ENCODE peak calls at places on chromosomes 7 and 10, in five cellular contexts. H, F, C, S and I are unnamed samples.

GRCh38 chr7:139675127-139676110 is 102.4 kb downstream of the HIPK2 start:
- DNase-seq in H (no peak), F (no peak), C (no peak), S (peak), I (no peak)

GRCh38 chr10:126009590-126009989 is 113.2 kb downstream of the FANK1 start:
- DNase-seq in H (no peak), F (no peak), C (no peak), S (no peak), I (no peak)

GRCh38 chr7:100119075-100119700 is at the start of the genes CNPY4 and TAF6:
- DNase-seq in H (peak), F (peak), C (peak), S (peak), I (peak)

GRCh38 chr7:95620631-95621030 is 24.3 kb upstream of the PDK4 start:
- DNase-seq in H (no peak), F (no peak), C (no peak), S (no peak), I (no peak)

GRCh38 chr10:12556057-12556456 is 206.7 kb downstream of the CAMK1D start:
- DNase-seq in H (no peak), F (no peak), C (no peak), S (no peak), I (no peak)

GRCh38 chr7:44712012-44712411 is 36.6 kb upstream of the ZMIZ2 start:
- DNase-seq in H (no peak), F (no peak), C (no peak), S (no peak), I (no peak)

GRCh38 chr10:404341-404740 is 269.1 kb downstream of the ZMYND11 start:
- DNase-seq in H (no peak), F (no peak), C (no peak), S (peak), I (no peak)

GRCh38 chr7:117764031-117764430 is 109.2 kb downstream of the CTTNBP2 start:
- DNase-seq in H (no peak), F (no peak), C (no peak), S (no peak), I (no peak)

GRCh38 chr10:71285180-71285545 is 33.9 kb upstream of the SLC29A3 start:
- DNase-seq in H (peak), F (no peak), C (peak), S (peak), I (no peak)

GRCh38 chr10:51806079-51806835 is 106.9 kb upstream of the CSTF2T start:
- DNase-seq in H (no peak), F (no peak), C (no peak), S (no peak), I (no peak)

GRCh38 chr7:129412501-129412900 is 21.7 kb upstream of the STRIP2 start:
- DNase-seq in H (no peak), F (no peak), C (no peak), S (no peak), I (no peak)

GRCh38 chr7:116806046-116806944 is 56.1 kb upstream of the CAPZA2 start:
- DNase-seq in H (no peak), F (no peak), C (no peak), S (no peak), I (no peak)

GRCh38 chr7:108109216-108109908 is 20.8 kb downstream of the LAMB4 start:
- DNase-seq in H (peak), F (no peak), C (peak), S (peak), I (no peak)

GRCh38 chr7:47557986-47558670 is 23.8 kb downstream of the TNS3 start:
- DNase-seq in H (no peak), F (no peak), C (peak), S (no peak), I (peak)

GRCh38 chr10:83607959-83608745 is 531.2 kb upstream of the GHITM start:
- DNase-seq in H (no peak), F (no peak), C (no peak), S (no peak), I (no peak)

GRCh38 chr7:108406474-108406873 is 49.8 kb downstream of the NRCAM start:
- DNase-seq in H (no peak), F (no peak), C (no peak), S (peak), I (peak)

GRCh38 chr7:1151156-1151555 is 8.8 kb downstream of the ZFAND2A start:
- DNase-seq in H (no peak), F (no peak), C (no peak), S (no peak), I (no peak)

GRCh38 chr7:110922906-110923305 is 168.0 kb upstream of the LRRN3 start:
- DNase-seq in H (peak), F (no peak), C (peak), S (peak), I (peak)

GRCh38 chr7:80312139-80312661 is 177.6 kb downstream of the GNAI1 start:
- DNase-seq in H (peak), F (peak), C (peak), S (peak), I (peak)

GRCh38 chr7:158017226-158018060 is 570.2 kb downstream of the PTPRN2 start:
- DNase-seq in H (no peak), F (no peak), C (no peak), S (no peak), I (no peak)

GRCh38 chr7:41280491-41280890 is 422.4 kb downstream of the INHBA start:
- DNase-seq in H (no peak), F (no peak), C (no peak), S (no peak), I (peak)

GRCh38 chr7:78959471-78959870 is 494.0 kb downstream of the MAGI2 start:
- DNase-seq in H (peak), F (no peak), C (peak), S (peak), I (peak)

GRCh38 chr7:35991511-35992232 is 161.4 kb upstream of the EEPD1 start:
- DNase-seq in H (no peak), F (no peak), C (no peak), S (no peak), I (no peak)

GRCh38 chr7:121479466-121479865 is 83.4 kb upstream of the FAM3C start:
- DNase-seq in H (no peak), F (no peak), C (no peak), S (no peak), I (no peak)

GRCh38 chr10:12466701-12467100 is 117.4 kb downstream of the CAMK1D start:
- DNase-seq in H (peak), F (no peak), C (no peak), S (no peak), I (no peak)

GRCh38 chr7:100789055-100789454 is 38.3 kb downstream of the EPHB4 start:
- DNase-seq in H (no peak), F (no peak), C (no peak), S (no peak), I (no peak)

GRCh38 chr7:55502209-55502608 is 70.1 kb downstream of the VOPP1 start:
- DNase-seq in H (no peak), F (no peak), C (no peak), S (no peak), I (no peak)

GRCh38 chr10:79068562-79069324 is at the start of gene ZMIZ1:
- DNase-seq in H (peak), F (peak), C (peak), S (peak), I (peak)

GRCh38 chr10:99929360-99929759 is 80.4 kb downstream of the DNMBP start:
- DNase-seq in H (no peak), F (no peak), C (no peak), S (no peak), I (no peak)

GRCh38 chr7:138402749-138403148 is 57.3 kb upstream of the TRIM24 start:
- DNase-seq in H (no peak), F (no peak), C (no peak), S (no peak), I (no peak)

GRCh38 chr7:138982204-138982623 is 1.0 kb upstream of the KIAA1549 start:
- DNase-seq in H (peak), F (no peak), C (no peak), S (peak), I (no peak)

GRCh38 chr7:1368682-1369571 is 90.3 kb downstream of the MICALL2 start:
- DNase-seq in H (peak), F (no peak), C (peak), S (peak), I (no peak)

GRCh38 chr7:120218702-120219101 is 54.3 kb upstream of the KCND2 start:
- DNase-seq in H (no peak), F (no peak), C (no peak), S (peak), I (no peak)

GRCh38 chr7:44974549-44974948 is 4.3 kb downstream of the MYO1G start:
- DNase-seq in H (no peak), F (no peak), C (no peak), S (no peak), I (no peak)

DNA sequence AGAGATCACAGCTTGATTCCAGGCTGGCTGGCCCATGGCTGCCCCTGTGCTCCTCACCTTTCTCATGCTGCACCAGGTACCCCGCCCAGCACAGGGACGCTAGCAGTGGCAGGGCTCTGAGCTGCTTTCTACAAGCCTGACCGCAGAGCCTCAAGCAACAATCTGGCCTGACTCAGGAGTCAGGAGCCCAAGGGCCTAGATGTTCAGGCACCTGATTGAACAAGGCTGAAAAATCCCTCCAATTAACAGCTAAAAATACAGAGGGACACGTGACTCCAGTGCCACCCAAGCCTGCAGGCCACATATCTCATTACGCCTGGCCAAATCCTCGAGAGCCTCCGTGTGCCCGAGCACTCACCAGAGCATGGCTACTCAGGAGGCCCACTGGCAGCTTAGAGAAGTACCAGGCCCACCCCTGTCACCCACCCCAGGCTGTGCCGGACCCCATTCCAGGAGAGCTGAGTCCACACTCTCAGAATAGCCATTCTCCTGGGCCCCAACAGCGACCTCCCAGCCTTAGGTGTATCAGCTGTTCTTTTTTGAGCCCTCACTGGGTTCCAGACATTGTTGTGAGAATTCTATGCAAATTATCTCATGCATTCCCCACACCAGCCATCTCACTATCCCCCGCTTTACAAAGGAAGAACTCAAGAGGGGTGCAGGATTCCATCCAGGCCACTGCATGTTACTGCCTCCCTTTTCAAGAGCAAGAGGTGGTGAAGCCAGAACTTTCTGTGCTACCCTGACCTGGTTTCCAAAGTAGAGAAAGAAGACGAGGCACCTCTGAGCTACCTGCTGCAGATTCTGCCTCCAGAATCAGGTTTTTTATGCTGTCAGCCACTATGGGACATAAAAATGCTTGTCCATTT is 98.3 kb downstream of the COL13A1 start:
- DNase-seq in H (no peak), F (no peak), C (no peak), S (no peak), I (no peak)
- H3K27ac ChIP-seq in H (no peak), F (no peak), C (no peak), S (no peak), I (no peak)

GRCh38 chr10:26310361-26310760 is 93.8 kb downstream of the GAD2 start:
- DNase-seq in H (no peak), F (no peak), C (no peak), S (no peak), I (no peak)

DNA sequence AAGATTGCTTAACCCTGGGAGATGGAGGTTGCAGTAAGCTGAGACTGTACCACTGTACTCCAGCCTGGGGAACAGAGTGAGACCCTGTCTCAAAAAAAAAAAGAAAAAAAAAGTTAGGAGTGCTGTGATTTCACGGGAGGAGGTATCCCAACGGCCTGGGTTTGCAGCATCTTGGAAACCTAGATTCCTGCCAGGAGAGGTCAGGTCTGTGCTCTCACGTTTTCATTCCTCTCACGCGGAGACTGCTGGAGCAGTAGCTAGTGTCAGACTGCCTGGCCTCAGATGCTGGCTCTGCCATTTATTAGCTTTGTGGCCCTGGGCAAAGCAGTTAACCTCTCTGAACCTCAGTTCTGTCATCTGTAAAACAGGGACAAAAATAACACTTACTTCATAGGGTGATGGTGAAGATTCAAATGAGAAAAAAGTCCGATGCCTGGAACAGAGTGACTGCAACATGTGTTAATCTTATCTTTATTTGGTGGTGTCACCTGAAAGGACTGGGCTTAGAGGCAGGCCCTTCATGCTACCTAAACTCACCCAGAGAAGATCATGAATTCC is 94.9 kb downstream of the GAD2 start:
- DNase-seq in H (peak), F (no peak), C (no peak), S (peak), I (no peak)
- H3K27ac ChIP-seq in H (no peak), F (no peak), C (no peak), S (no peak), I (no peak)

GRCh38 chr7:6433814-6434630 is 13.7 kb downstream of the DAGLB start:
- DNase-seq in H (no peak), F (no peak), C (no peak), S (no peak), I (no peak)
- H3K27ac ChIP-seq in H (no peak), F (no peak), C (peak), S (no peak), I (no peak)

DNA sequence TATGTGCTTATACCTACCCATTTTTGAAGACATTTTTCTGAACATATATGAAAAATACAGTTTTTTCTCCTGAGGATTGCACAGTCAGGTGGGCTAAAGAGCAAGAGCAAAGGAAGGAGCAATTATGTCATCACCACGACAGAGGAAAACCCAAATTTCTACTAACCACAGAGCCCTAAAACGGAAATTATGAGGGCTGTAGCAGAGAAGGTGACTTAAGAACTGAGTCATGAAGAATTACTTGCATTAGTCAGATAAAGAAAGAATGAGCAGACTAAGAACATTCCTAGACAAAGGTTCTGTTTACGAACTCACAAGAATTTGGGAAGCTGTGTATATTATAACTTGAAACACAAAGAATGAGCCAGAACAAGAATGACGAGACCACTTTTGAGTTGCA is 974.4 kb downstream of the NXPH1 start:
- DNase-seq in H (no peak), F (no peak), C (peak), S (no peak), I (no peak)
- H3K27ac ChIP-seq in H (no peak), F (no peak), C (no peak), S (no peak), I (no peak)